ENCODE peak calls at places on chromosomes 11 and 22, in seven cellular contexts. I is heart left ventricle; M is body of pancreas; B is fibroblast of lung; N is heart right ventricle; J is mesenchymal stem cell; T is CD8-positive, alpha-beta memory T cell. O is an unnamed sample.
A peak's percentile ranks its signal among the peaks of the same experiment; 100 is the strongest.

GRCh38 chr11:122895591-122895990 is 13.0 kb downstream of the JHY start:
- DNase-seq in B (peak; percentile 51), T (no peak), I (no peak), N (no peak), J (no peak), M (no peak), O (no peak)

GRCh38 chr22:24807284-24807950 is 1.4 kb downstream of the SGSM1 start:
- DNase-seq in J (peak; percentile 37), N (peak; percentile 29), B (peak; percentile 1), I (no peak), M (peak; percentile 39), T (no peak), O (no peak)

GRCh38 chr11:8833568-8834275 is 77.3 kb upstream of the AKIP1 start:
- DNase-seq in J (peak; percentile 77), T (no peak), I (no peak), B (peak; percentile 93), N (no peak), M (no peak), O (no peak)

GRCh38 chr11:665707-666281 is 28.7 kb downstream of the DRD4 start:
- DNase-seq in I (no peak), M (no peak), T (no peak), B (peak; percentile 10), J (peak; percentile 44), N (no peak), O (no peak)

GRCh38 chr11:71293961-71294782 is 41.8 kb upstream of the SHANK2 start:
- DNase-seq in B (no peak), M (no peak), I (no peak), N (no peak), T (no peak), J (no peak), O (no peak)

GRCh38 chr22:48705917-48706605 is 1121.6 kb downstream of the BRD1 start:
- DNase-seq in B (no peak), N (no peak), I (no peak), T (no peak), M (no peak), J (no peak), O (no peak)

GRCh38 chr11:134407321-134407828 is 4.7 kb downstream of the B3GAT1 start:
- DNase-seq in J (no peak), N (no peak), I (no peak), T (no peak), M (no peak), B (no peak), O (no peak)

GRCh38 chr22:16774911-16775529 is 50.2 kb downstream of the XKR3 start:
- DNase-seq in M (no peak), J (no peak), B (no peak), T (no peak), I (no peak), N (no peak), O (no peak)

GRCh38 chr11:27497284-27497866 is 9.2 kb downstream of the LIN7C start:
- DNase-seq in N (no peak), B (peak; percentile 33), T (no peak), I (no peak), J (peak; percentile 48), M (no peak), O (no peak)
- H3K27ac ChIP-seq in N (no peak overlapping the region), B (no peak overlapping the region), T (no peak overlapping the region), I (no peak overlapping the region), J (no peak overlapping the region), M (no peak overlapping the region), O (no peak overlapping the region)

DNA sequence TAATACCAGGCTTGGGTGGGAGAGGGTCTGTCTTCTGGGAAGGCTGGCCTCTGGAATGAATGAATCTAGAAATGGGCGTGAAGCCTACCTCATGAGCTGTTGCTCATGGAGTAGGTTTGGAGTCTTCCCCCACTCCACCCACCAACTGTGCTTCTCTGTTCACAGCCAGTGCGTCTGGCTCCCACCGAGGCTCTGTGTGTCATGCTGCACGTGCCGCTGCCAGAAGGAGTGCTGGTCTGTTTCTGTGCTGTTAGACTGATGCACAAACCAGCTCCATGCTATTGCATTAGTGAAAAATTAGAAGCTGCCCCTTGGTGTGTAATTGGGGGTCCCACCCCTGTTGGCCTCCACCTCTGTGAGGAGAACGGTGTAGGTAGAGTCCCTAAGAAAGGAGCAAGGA is 132.3 kb upstream of the PARVA start:
- DNase-seq in N (peak; percentile 37), I (no peak), B (peak; percentile 31), J (no peak), M (no peak), T (no peak), O (peak; percentile 41)
- H3K27ac ChIP-seq in N (peak overlapping the region; percentile 24), I (no peak overlapping the region), B (no peak overlapping the region), J (no peak overlapping the region), M (peak overlapping the region; percentile 46), T (no peak overlapping the region), O (no peak overlapping the region)

GRCh38 chr11:34565417-34566208 is 52.0 kb upstream of the ELF5 start:
- DNase-seq in I (no peak), J (no peak), T (no peak), B (no peak), M (no peak), N (no peak), O (no peak)

GRCh38 chr11:34570584-34570983 is 50.3 kb upstream of the EHF start:
- DNase-seq in B (peak; percentile 80), M (no peak), I (no peak), J (no peak), N (no peak), T (no peak), O (no peak)

GRCh38 chr11:34566736-34567135 is 53.1 kb upstream of the ELF5 start:
- DNase-seq in I (no peak), J (no peak), B (no peak), M (no peak), T (no peak), N (no peak), O (no peak)

GRCh38 chr11:34566209-34566551 is 52.6 kb upstream of the ELF5 start:
- DNase-seq in M (no peak), I (no peak), J (no peak), B (no peak), N (no peak), T (no peak), O (no peak)

GRCh38 chr11:34567733-34568132 is 53.2 kb upstream of the EHF start:
- DNase-seq in M (no peak), B (no peak), T (no peak), I (no peak), J (no peak), N (no peak), O (no peak)
- H3K27ac ChIP-seq in M (no peak overlapping the region), B (no peak overlapping the region), T (no peak overlapping the region), I (no peak overlapping the region), J (no peak overlapping the region), N (no peak overlapping the region), O (no peak overlapping the region)

GRCh38 chr11:45892856-45893255 is 7.4 kb downstream of the MAPK8IP1 start:
- DNase-seq in T (no peak), M (no peak), I (no peak), B (no peak), J (no peak), N (no peak), O (no peak)

GRCh38 chr11:45896392-45897068 is 10.5 kb downstream of the FREY1 start:
- DNase-seq in I (no peak), B (no peak), N (no peak), J (no peak), T (no peak), M (peak; percentile 53), O (peak; percentile 26)

GRCh38 chr11:45894555-45895247 is 9.2 kb downstream of the MAPK8IP1 start:
- DNase-seq in N (no peak), I (no peak), M (no peak), T (no peak), B (no peak), J (no peak), O (no peak)

GRCh38 chr11:45897556-45897955 is 9.5 kb downstream of the FREY1 start:
- DNase-seq in N (no peak), B (no peak), T (no peak), I (no peak), M (no peak), J (no peak), O (no peak)

DNA sequence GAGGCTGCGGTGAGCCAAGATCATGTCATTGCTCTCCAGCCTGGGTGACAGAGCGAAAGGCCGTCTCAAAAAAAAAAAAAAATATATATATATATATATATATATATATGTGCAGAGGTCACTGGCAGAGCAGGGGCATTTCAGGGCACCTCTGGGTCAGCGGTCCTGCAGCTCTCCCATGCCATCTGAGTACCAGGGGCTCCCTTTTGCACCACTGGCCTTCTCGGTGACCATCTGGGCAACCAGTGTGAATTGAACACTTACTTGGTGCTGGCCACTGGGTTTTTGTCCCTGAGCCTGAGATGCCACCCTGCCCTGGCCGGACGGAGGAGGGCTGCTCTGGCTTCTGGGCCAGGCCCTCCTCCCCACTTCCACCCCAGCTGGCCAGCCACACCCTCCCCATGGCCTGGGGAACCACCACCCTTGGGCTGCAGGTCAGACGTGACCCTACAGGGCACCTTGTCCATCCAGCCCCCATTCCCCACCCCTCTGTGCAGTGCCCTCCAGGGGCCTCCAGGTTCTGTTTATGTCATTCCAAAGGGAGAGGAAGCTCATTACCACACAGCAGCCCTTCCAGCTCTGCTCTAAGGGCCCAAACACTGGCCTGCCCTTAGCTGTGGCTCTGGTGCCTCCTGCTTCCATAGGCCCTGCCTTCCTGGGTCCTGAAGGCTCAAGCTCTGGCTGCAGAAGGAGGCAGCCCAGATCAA is 10.3 kb downstream of the MAPK8IP1 start:
- DNase-seq in N (no peak), J (no peak), T (no peak), I (no peak), M (no peak), B (no peak), O (no peak)
- H3K27ac ChIP-seq in N (no peak overlapping the region), J (no peak overlapping the region), T (no peak overlapping the region), I (no peak overlapping the region), M (no peak overlapping the region), B (no peak overlapping the region), O (peak overlapping the region; percentile 30)

GRCh38 chr11:6602096-6602940 is 1.1 kb downstream of the RRP8 start:
- DNase-seq in B (no peak), T (no peak), M (no peak), I (no peak), J (no peak), N (no peak), O (no peak)
- H3K27ac ChIP-seq in B (peak overlapping the region; percentile 92), T (peak overlapping the region; percentile 91), M (no peak overlapping the region), I (peak overlapping the region; percentile 99), J (no peak overlapping the region), N (peak overlapping the region; percentile 94), O (no peak overlapping the region)

GRCh38 chr11:73085189-73085875 is 56.8 kb downstream of the FCHSD2 start:
- DNase-seq in M (no peak), N (no peak), I (no peak), B (peak; percentile 30), J (peak; percentile 14), T (no peak), O (no peak)
- H3K27ac ChIP-seq in M (no peak overlapping the region), N (peak overlapping the region; percentile 34), I (no peak overlapping the region), B (no peak overlapping the region), J (no peak overlapping the region), T (no peak overlapping the region), O (no peak overlapping the region)

DNA sequence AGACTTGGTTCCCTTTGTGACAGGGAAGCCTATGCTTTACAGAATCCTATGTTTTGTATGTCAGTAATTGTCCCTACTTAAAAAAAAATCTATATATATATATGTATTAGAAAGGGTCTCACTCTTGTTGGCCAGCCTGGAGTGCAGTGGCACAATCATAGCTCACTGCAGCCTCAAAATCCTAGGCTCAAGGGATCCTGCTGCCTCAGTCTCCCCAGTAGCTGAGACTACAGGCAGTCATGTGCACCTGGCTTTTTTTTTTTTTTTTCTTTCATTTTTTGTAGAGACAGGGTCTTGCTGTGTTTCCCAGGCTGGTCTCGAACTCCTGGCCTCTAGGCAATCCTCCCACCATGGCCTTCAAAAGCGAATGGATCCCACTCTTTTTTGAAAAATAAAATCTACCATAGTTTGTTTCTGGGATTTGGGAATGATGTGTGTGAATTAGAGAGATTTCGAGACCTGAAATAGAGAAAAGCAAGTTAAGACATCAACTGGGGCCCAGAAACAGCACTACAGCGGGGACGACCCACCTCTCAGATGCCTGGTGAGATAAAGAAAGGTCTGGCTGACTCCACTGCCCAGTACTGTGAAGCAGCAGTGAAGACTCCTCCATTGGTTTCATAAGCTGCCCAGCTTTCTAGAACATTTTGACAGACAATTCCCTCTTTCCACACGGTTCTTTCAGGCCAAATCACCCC is 1.9 kb upstream of the NEAT1 start:
- DNase-seq in B (no peak), N (no peak), I (no peak), M (peak; percentile 11), T (no peak), J (no peak), O (no peak)
- H3K27ac ChIP-seq in B (peak overlapping the region; percentile 100), N (peak overlapping the region; percentile 100), I (peak overlapping the region; percentile 99), M (peak overlapping the region; percentile 100), T (peak overlapping the region; percentile 98), J (peak overlapping the region; percentile 100), O (peak overlapping the region; percentile 99)

O was measured in caudate nucleus.